ENCODE peak calls at places on chromosomes 11 and 22, in seven cellular contexts. R is iris pigment epithelial cell; D is activated CD4-positive, alpha-beta T cell treated with anti-CD3 and anti-CD28 coated beads for 1 hour; P is activated effector memory CD4-positive, alpha-beta T cell treated with Interleukin-2 at 50 U/mL for 16 hours; X is endothelial cell; A is stimulated activated naive CD8-positive, alpha-beta T cell treated with anti-CD3 and anti-CD28 coated beads, Interleukin-15, Interleukin-2, amounts not matched to agents 100 U/mL and 50 U/mL, for 24 hours; V is NCI-H1417. H is an unnamed sample.

GRCh38 chr11:99257131-99257530 is 236.4 kb downstream of the CNTN5 start:
- DNase-seq in A (no peak), V (no peak), X (no peak), P (no peak), D (no peak), R (peak; percentile 73), H (no peak)

GRCh38 chr11:2883717-2884423 is 1.7 kb downstream of the CDKN1C start:
- DNase-seq in D (no peak), A (no peak), P (no peak), X (peak; percentile 47), R (peak; percentile 18), V (peak; percentile 36), H (no peak)

GRCh38 chr11:17407575-17407974 is 19.1 kb upstream of the KCNJ11 start:
- DNase-seq in A (no peak), R (peak; percentile 7), D (no peak), P (no peak), X (no peak), V (no peak), H (no peak)

GRCh38 chr11:8092587-8093424 is 11.8 kb downstream of the TUB start:
- DNase-seq in A (peak; percentile 62), P (no peak), R (peak; percentile 71), X (peak; percentile 71), D (no peak), V (peak; percentile 71), H (peak; percentile 60)

GRCh38 chr11:94000641-94001040 is 20.5 kb upstream of the HEPHL1 start:
- DNase-seq in A (no peak), D (no peak), V (no peak), X (no peak), R (no peak), P (no peak), H (no peak)

GRCh38 chr11:120130176-120130980 is 7.5 kb downstream of the TRIM29 start:
- DNase-seq in D (no peak), A (no peak), R (no peak), X (no peak), P (no peak), V (no peak), H (no peak)

GRCh38 chr22:38505595-38506117 is 455 bp downstream of the DDX17 start:
- DNase-seq in X (peak; percentile 41), R (peak; percentile 54), V (peak; percentile 79), A (peak; percentile 71), D (peak; percentile 52), P (peak; percentile 59), H (peak; percentile 73)

GRCh38 chr11:66619080-66619554 is 2.7 kb downstream of the RBM14 start:
- DNase-seq in A (no peak), P (no peak), R (peak; percentile 88), V (peak; percentile 24), D (no peak), X (no peak), H (no peak)

GRCh38 chr11:110909331-110909730 is 197.1 kb upstream of the ARHGAP20 start:
- DNase-seq in D (no peak), X (no peak), P (no peak), R (peak; percentile 89), A (no peak), V (no peak), H (no peak)

GRCh38 chr11:93577291-93577690 is 34.1 kb upstream of the SMCO4 start:
- DNase-seq in X (no peak), R (peak; percentile 78), P (no peak), V (no peak), D (no peak), A (no peak), H (peak; percentile 9)

GRCh38 chr22:47474464-47474863 is 712.0 kb downstream of the TBC1D22A start:
- DNase-seq in A (no peak), R (no peak), X (no peak), D (no peak), V (no peak), P (no peak), H (no peak)

GRCh38 chr11:31809543-31809856 is 1.6 kb downstream of the PAX6 start:
- DNase-seq in X (no peak), D (no peak), V (no peak), A (no peak), R (no peak), P (no peak), H (no peak)

GRCh38 chr11:24731554-24731953 is 234.7 kb downstream of the LUZP2 start:
- DNase-seq in X (no peak), D (no peak), P (no peak), V (no peak), R (no peak), A (no peak), H (no peak)

GRCh38 chr11:78000193-78000592 is 5.7 kb upstream of the INTS4 start:
- DNase-seq in P (peak; percentile 5), A (peak; percentile 37), D (no peak), R (peak; percentile 76), X (peak; percentile 46), V (peak; percentile 90), H (peak; percentile 53)

GRCh38 chr11:76239483-76240142 is 33.3 kb upstream of the WNT11 start:
- DNase-seq in A (no peak), P (no peak), D (no peak), R (no peak), X (no peak), V (no peak), H (no peak)

GRCh38 chr11:117335399-117335798 is 7.7 kb downstream of the CEP164 start:
- DNase-seq in R (no peak), D (no peak), P (no peak), A (no peak), V (no peak), X (no peak), H (no peak)

GRCh38 chr11:35907648-35908431 is 36.0 kb upstream of the LDLRAD3 start:
- DNase-seq in D (no peak), P (no peak), X (no peak), R (peak; percentile 88), V (no peak), A (no peak), H (no peak)

GRCh38 chr11:28384418-28384817 is 276.2 kb downstream of the METTL15 start:
- DNase-seq in A (no peak), R (peak; percentile 99), P (no peak), V (no peak), X (no peak), D (no peak), H (peak; percentile 89)